ENCODE peak calls at places on chromosome 5, in four cellular contexts. N, C, U and O are unnamed samples. For H3K27me3, the result is how much of the 10 kb centered on the place peaks cover.

GRCh38 chr5:62385136-62385535 is 18.6 kb downstream of the DIMT1 start:
- DNase-seq in C (no peak), N (no peak), U (no peak), O (no peak)

GRCh38 chr5:123080215-123080614 is 8.8 kb upstream of the PRDM6 start:
- DNase-seq in N (no peak), U (no peak), C (no peak), O (no peak)

GRCh38 chr5:99061711-99062110 is 132.9 kb upstream of the CHD1 start:
- DNase-seq in U (no peak), N (peak), C (no peak), O (no peak)

GRCh38 chr5:149228610-149229297 is 42.9 kb upstream of the AFAP1L1 start:
- DNase-seq in C (peak), U (peak), N (peak), O (no peak)

GRCh38 chr5:177083351-177083750 is 3.4 kb upstream of the FGFR4 start:
- DNase-seq in U (no peak), C (no peak), N (no peak), O (no peak)

GRCh38 chr5:127410906-127411780 is 106.3 kb upstream of the PRRC1 start:
- DNase-seq in N (no peak), C (no peak), U (no peak), O (no peak)

GRCh38 chr5:1344975-1345838 is at the start of gene CLPTM1L:
- DNase-seq in C (peak), N (peak), U (peak), O (peak)

GRCh38 chr5:132072508-132072907 is 1.1 kb upstream of the CSF2 start:
- DNase-seq in U (no peak), N (no peak), C (no peak), O (no peak)

GRCh38 chr5:43702815-43703214 is 99.8 kb downstream of the NNT start:
- DNase-seq in U (no peak), N (no peak), C (no peak), O (peak)

GRCh38 chr5:54754878-54755277 is 230.5 kb downstream of the ESM1 start:
- DNase-seq in C (no peak), N (no peak), U (no peak), O (no peak)

GRCh38 chr5:59922220-59922619 is 28.7 kb upstream of the PDE4D start:
- DNase-seq in U (no peak), N (no peak), C (no peak), O (no peak)

GRCh38 chr5:59921816-59922215 is 28.3 kb upstream of the PDE4D start:
- DNase-seq in C (no peak), U (no peak), N (no peak), O (no peak)

GRCh38 chr5:59923465-59923864 is 29.9 kb upstream of the PDE4D start:
- DNase-seq in U (no peak), C (no peak), N (no peak), O (no peak)
- TF ChIP-seq CTCF in U (no peak), C (no peak), N (peak), O (peak)

GRCh38 chr5:73441377-73441776 is 7.2 kb downstream of the FOXD1 start:
- DNase-seq in C (no peak), U (no peak), N (no peak), O (no peak)

GRCh38 chr5:73438048-73438896 is 10.3 kb downstream of the FOXD1 start:
- DNase-seq in U (no peak), N (no peak), C (no peak), O (no peak)

GRCh38 chr5:73438897-73439470 is 9.6 kb downstream of the FOXD1 start:
- DNase-seq in C (no peak), N (no peak), U (no peak), O (no peak)

GRCh38 chr5:73442152-73442860 is 6.3 kb downstream of the FOXD1 start:
- DNase-seq in U (no peak), N (no peak), C (no peak), O (no peak)

DNA sequence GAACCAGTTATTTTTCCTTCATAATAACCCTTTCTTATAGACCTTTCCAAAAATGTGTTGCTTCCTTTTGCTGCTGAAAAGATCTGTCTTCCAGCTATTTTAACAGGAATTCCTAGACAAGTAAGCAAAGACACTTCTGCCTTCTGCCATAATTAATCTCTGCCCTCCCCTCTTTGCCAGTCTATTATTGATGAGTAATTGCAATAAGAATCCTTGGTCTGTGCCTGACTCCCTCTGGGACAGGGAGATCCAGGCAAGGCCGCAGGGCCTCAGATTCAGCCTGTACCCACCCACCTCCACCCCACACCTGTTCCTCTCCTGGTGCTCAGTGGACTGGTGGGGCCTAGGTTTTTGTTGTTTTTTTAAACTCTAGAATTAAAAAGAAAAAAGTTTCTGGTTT is 8.3 kb downstream of the FOXD1 start:
- DNase-seq in N (no peak), C (no peak), U (no peak), O (no peak)
- H3K27me3 ChIP-seq in N (under half), C (half or more), U (half or more), O (half or more)

DNA sequence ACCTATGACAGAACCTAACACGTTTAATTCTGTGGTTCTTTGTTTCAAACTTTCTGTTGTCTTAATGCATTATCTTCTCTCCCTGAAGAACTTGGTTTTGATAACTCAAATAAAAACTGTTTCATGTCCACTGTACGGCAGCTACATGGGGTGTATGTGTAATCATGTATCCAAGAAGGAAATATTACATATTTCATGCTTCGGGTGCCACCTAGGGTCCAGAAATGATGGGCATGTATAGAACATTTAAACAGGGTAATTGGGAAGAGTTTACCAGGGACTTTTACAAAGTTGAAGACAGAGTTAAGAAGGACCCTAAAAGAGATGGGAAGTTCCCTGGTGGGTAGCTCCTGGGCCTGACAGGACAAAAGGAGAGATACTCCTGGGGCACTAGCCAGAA is 291.3 kb downstream of the FBXL7 start:
- DNase-seq in U (no peak), C (no peak), N (no peak), O (no peak)
- TF ChIP-seq CTCF in U (no peak), C (no peak), N (peak), O (peak)

DNA sequence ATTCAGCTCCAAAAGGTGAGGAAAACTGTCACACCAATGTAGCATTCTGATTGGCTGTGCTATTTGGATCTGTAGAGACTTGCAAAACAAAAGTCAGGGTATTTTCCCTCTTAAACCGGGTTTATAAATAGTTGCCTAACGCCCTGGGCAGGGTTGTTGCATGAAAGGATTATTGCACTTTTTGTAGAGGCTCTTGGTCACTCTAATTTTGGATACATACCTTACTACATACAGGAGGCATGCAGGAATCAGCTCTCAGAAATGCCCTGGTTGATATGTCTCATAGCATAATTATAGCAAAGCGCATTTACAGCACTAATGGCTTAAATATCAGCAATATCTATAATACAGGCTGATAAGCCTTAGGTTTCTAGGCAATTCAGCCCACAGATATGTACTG is 200.0 kb upstream of the GDNF start:
- DNase-seq in C (no peak), U (no peak), N (no peak), O (no peak)
- H3K27me3 ChIP-seq in C (under half), U (under half), N (under half), O (under half)

GRCh38 chr5:10140195-10140973 is 109.3 kb downstream of the ATPSCKMT start:
- DNase-seq in C (no peak), N (no peak), U (no peak), O (no peak)
- TF ChIP-seq CTCF in C (no peak), N (peak), U (no peak), O (peak)

GRCh38 chr5:58499951-58500350 is 8.7 kb downstream of the GAPT start:
- DNase-seq in C (no peak), U (no peak), N (no peak), O (no peak)

GRCh38 chr5:58505502-58505901 is 14.3 kb downstream of the GAPT start:
- DNase-seq in U (no peak), C (no peak), N (no peak), O (no peak)

GRCh38 chr5:58502032-58502431 is 10.8 kb downstream of the GAPT start:
- DNase-seq in C (no peak), N (no peak), U (no peak), O (no peak)

GRCh38 chr5:58505971-58506640 is 14.9 kb downstream of the GAPT start:
- DNase-seq in C (no peak), U (no peak), N (no peak), O (no peak)

DNA sequence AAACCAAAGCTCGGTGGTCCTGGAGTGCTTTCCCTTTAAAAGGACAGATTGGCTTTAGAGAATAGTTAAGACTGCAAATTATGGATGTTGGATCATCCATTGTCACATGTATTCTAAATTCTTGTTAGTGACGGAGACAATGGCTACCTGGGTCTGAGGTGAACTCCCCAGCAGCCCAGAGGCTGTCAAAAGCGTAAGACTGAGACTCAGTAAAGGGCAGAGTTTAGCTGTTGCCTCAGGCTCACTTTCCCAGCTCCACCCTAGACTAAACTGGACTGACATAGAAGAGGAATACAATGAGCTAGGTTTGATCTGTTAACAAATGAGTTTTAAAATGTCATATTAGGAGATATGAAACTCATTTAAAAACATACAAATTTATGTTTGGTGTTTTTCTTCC is 12.4 kb downstream of the GAPT start:
- DNase-seq in N (no peak), U (no peak), C (no peak), O (no peak)
- H3K27me3 ChIP-seq in N (under half), U (under half), C (under half), O (under half)

GRCh38 chr5:33490071-33490665 is 49.4 kb downstream of the TARS1 start:
- DNase-seq in N (no peak), U (no peak), C (no peak), O (no peak)
- TF ChIP-seq CTCF in N (no peak), U (no peak), C (no peak), O (no peak)

GRCh38 chr5:93575466-93575865 is 5.6 kb downstream of the NR2F1-AS1 start:
- DNase-seq in C (no peak), U (no peak), N (no peak), O (no peak)

GRCh38 chr5:93574939-93575241 is 6.1 kb downstream of the NR2F1-AS1 start:
- DNase-seq in U (no peak), C (no peak), N (no peak), O (no peak)

GRCh38 chr5:93572773-93573626 is 8.0 kb downstream of the NR2F1-AS1 start:
- DNase-seq in U (peak), N (no peak), C (no peak), O (no peak)

GRCh38 chr5:93573627-93573974 is 7.4 kb downstream of the NR2F1-AS1 start:
- DNase-seq in U (no peak), N (no peak), C (no peak), O (no peak)

DNA sequence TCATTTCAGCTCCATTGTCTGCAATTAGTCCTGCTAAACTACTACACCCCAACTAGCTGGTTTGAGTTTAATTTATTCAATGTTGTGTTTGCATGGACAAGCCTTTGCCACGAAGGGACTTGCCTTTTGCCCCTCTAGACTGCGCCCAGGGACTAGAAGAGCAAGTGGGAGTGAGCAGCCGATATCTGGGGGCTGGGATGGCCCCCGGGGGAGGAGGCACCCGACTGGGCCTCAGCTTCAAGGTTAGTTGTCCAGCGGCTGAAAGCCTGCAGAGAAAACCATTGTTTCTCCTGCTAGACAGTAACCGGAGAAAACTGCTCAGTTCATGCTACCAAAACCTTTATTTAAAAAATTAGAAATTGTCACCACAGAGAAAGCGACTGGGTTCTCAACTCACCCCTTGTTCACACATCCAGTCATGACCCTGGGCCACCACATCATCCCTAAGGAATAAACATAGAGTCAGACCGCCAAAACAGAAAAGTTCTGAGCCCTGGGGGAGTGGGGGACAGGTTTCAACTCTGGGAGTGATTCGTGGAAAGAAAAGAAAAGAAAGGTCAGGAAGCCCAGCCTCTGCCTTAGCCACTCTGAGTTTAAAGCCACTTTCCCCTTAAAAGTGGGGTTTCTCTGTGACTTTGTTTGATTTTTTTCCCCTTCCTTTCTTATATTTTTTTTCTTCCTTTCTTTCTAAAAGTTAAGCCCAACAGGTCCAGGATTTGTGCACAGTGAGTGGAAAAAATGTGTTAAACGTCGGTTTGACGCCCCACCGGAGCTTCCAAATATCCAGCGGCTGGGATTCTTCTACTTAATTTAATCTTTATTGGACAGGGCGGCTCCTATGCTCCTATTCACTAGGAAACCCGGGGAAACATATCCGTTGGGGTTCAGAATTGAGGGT is 6.7 kb downstream of the NR2F1-AS1 start:
- DNase-seq in N (no peak), U (peak), C (no peak), O (no peak)
- H3K27me3 ChIP-seq in N (under half), U (under half), C (under half), O (under half)

GRCh38 chr5:82164109-82164956 is 113.8 kb downstream of the RPS23 start:
- DNase-seq in C (no peak), U (no peak), N (peak), O (no peak)

GRCh38 chr5:82167372-82167771 is 110.8 kb downstream of the RPS23 start:
- DNase-seq in C (no peak), U (no peak), N (no peak), O (no peak)

GRCh38 chr5:82163459-82164108 is 114.6 kb downstream of the RPS23 start:
- DNase-seq in U (no peak), N (no peak), C (no peak), O (no peak)

GRCh38 chr5:82164957-82165698 is 113.0 kb downstream of the RPS23 start:
- DNase-seq in N (no peak), C (no peak), U (no peak), O (peak)

GRCh38 chr5:82165740-82166530 is 112.2 kb downstream of the RPS23 start:
- DNase-seq in N (peak), C (peak), U (peak), O (peak)
- TF ChIP-seq CTCF in N (peak), C (peak), U (peak), O (peak)